ENCODE peak calls at places on chromosomes 7 and 10, in nine cellular contexts. F, J, R, T, A, W, U, M and E are unnamed samples.

GRCh38 chr10:124225468-124226270 is 132.3 kb upstream of the CHST15 start:
- DNase-seq in F (no peak), J (peak; percentile 21), R (peak; percentile 14), T (no peak), A (no peak), W (peak; percentile 35), U (no peak), M (no peak), E (no peak)

GRCh38 chr10:84545651-84546050 is 217.3 kb downstream of the CCSER2 start:
- DNase-seq in F (no peak), J (no peak), R (no peak), T (no peak), A (no peak), W (no peak), U (no peak), M (no peak), E (no peak)

GRCh38 chr7:18638594-18639452 is 143.3 kb downstream of the HDAC9 start:
- DNase-seq in F (no peak), J (no peak), R (no peak), T (no peak), A (peak; percentile 64), W (no peak), U (no peak), M (no peak), E (peak; percentile 85)

GRCh38 chr7:92778972-92779371 is 57.4 kb downstream of the CDK6 start:
- DNase-seq in F (no peak), J (no peak), R (no peak), T (no peak), A (peak; percentile 85), W (peak; percentile 84), U (peak; percentile 63), M (no peak), E (peak; percentile 97)

GRCh38 chr7:1232623-1233327 is at the start of gene UNCX:
- DNase-seq in F (no peak), J (no peak), R (peak; percentile 85), T (peak; percentile 88), A (no peak), W (no peak), U (no peak), M (no peak), E (no peak)

GRCh38 chr10:95560288-95561199 is 627 bp downstream of the SORBS1 start:
- DNase-seq in F (peak; percentile 53), J (peak; percentile 73), R (peak; percentile 88), T (peak; percentile 91), A (peak; percentile 22), W (peak; percentile 65), U (peak; percentile 13), M (peak; percentile 39), E (peak; percentile 61)

GRCh38 chr7:12518920-12519681 is 51.4 kb upstream of the SCIN start:
- DNase-seq in F (no peak), J (no peak), R (peak; percentile 88), T (peak; percentile 52), A (no peak), W (peak; percentile 14), U (no peak), M (no peak), E (peak; percentile 41)

GRCh38 chr10:95741807-95742528 is 14.0 kb upstream of the ENTPD1 start:
- DNase-seq in F (no peak), J (no peak), R (peak; percentile 63), T (no peak), A (peak; percentile 35), W (no peak), U (no peak), M (no peak), E (peak; percentile 91)

GRCh38 chr7:116692599-116693308 is 20.8 kb downstream of the MET start:
- DNase-seq in F (no peak), J (no peak), R (no peak), T (no peak), A (peak; percentile 65), W (peak; percentile 21), U (no peak), M (no peak), E (peak; percentile 48)

GRCh38 chr7:119964640-119965542 is 308.1 kb upstream of the KCND2 start:
- DNase-seq in F (no peak), J (no peak), R (no peak), T (no peak), A (peak; percentile 54), W (peak; percentile 21), U (no peak), M (no peak), E (peak; percentile 37)

GRCh38 chr10:63192826-63193225 is 59.7 kb downstream of the NRBF2 start:
- DNase-seq in F (no peak), J (no peak), R (no peak), T (no peak), A (no peak), W (no peak), U (no peak), M (no peak), E (no peak)

GRCh38 chr10:17989908-17990767 is 38.4 kb downstream of the SLC39A12 start:
- DNase-seq in F (no peak), J (no peak), R (no peak), T (peak; percentile 72), A (peak; percentile 90), W (no peak), U (no peak), M (no peak), E (peak; percentile 81)

GRCh38 chr10:33150904-33151303 is 183.6 kb downstream of the NRP1 start:
- DNase-seq in F (no peak), J (no peak), R (no peak), T (no peak), A (no peak), W (no peak), U (no peak), M (no peak), E (no peak)

GRCh38 chr7:26201261-26202018 is at the start of gene CBX3:
- DNase-seq in F (peak; percentile 94), J (peak; percentile 96), R (peak; percentile 98), T (peak; percentile 97), A (peak; percentile 70), W (peak; percentile 93), U (no peak), M (peak; percentile 91), E (peak; percentile 76)

GRCh38 chr7:26199301-26200112 is 1.0 kb downstream of the HNRNPA2B1 start:
- DNase-seq in F (peak; percentile 70), J (peak; percentile 89), R (no peak), T (no peak), A (peak; percentile 54), W (peak; percentile 45), U (no peak), M (peak; percentile 63), E (no peak)

GRCh38 chr7:26200113-26200443 is 468 bp downstream of the HNRNPA2B1 start:
- DNase-seq in F (peak; percentile 80), J (peak; percentile 81), R (peak; percentile 87), T (peak; percentile 73), A (no peak), W (peak; percentile 58), U (no peak), M (peak; percentile 65), E (no peak)

GRCh38 chr7:26202019-26202985 is 757 bp downstream of the CBX3 start:
- DNase-seq in F (peak; percentile 83), J (peak; percentile 82), R (no peak), T (peak; percentile 83), A (no peak), W (peak; percentile 52), U (no peak), M (peak; percentile 60), E (no peak)

DNA sequence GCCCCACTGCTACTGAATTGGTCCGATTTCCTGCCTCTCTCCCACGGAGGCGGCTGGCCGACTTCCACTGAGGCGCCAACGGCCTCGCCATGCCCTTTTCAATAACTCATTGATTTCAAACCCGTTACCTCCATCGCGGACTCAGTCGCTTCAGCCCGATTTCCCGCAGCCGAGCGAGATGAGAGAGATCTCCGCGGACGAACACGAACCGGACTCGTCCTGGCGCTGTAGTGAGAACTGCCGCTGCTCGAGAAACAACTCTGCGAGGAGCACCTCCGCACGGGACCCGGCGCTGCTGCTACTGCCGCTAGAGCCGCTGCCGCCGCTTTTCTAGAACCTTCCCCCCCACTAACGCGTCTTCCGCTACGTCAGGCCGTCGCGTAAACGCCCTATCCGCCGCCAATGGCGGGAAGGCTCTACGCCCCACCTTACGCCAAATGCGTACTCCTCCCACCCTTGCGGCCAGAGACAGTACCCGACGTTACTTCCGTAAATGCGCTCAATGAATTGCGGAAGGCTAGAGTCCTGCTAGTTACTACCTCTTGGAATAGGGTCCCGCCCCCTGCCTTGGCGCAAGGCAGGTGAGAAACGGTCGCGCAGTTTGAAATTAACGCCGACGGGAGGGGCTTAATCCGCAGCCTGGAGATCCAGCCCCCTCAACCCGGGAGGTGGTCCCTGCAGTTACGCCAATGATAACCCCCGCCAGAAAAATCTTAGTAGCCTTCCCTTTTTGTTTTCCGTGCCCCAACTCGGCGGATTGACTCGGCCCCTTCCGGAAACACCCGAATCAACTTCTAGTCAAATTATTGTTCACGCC is at the start of gene HNRNPA2B1:
- DNase-seq in F (peak; percentile 96), J (peak; percentile 98), R (peak; percentile 98), T (peak; percentile 95), A (peak; percentile 97), W (peak; percentile 99), U (peak; percentile 97), M (peak; percentile 93), E (peak; percentile 99)
- TF ChIP-seq CTCF in F (no peak), J (peak; percentile 7), R (no peak), T (no peak), A (no peak), W (no peak), U (no peak), M (peak; percentile 19), E (no peak)

GRCh38 chr10:88386204-88386877 is 196.8 kb downstream of the RNLS start:
- DNase-seq in F (no peak), J (no peak), R (no peak), T (peak; percentile 2), A (no peak), W (peak; percentile 63), U (no peak), M (no peak), E (peak; percentile 36)
- H3K4me3 ChIP-seq in F (no peak overlapping the region), J (peak overlapping the region; percentile 13), R (peak overlapping the region; percentile 33), T (peak overlapping the region; percentile 61), A (no peak overlapping the region), W (peak overlapping the region; percentile 47), U (no peak overlapping the region), M (peak overlapping the region; percentile 46), E (no peak overlapping the region)

GRCh38 chr10:123043409-123043925 is 34.7 kb downstream of the ACADSB start:
- DNase-seq in F (no peak), J (no peak), R (peak; percentile 87), T (peak; percentile 70), A (peak; percentile 67), W (peak; percentile 65), U (peak; percentile 48), M (no peak), E (peak; percentile 87)
- TF ChIP-seq CTCF in F (no peak), J (peak; percentile 27), R (peak; percentile 89), T (peak; percentile 80), A (peak; percentile 69), W (peak; percentile 81), U (peak; percentile 92), M (peak; percentile 66), E (peak; percentile 97)

DNA sequence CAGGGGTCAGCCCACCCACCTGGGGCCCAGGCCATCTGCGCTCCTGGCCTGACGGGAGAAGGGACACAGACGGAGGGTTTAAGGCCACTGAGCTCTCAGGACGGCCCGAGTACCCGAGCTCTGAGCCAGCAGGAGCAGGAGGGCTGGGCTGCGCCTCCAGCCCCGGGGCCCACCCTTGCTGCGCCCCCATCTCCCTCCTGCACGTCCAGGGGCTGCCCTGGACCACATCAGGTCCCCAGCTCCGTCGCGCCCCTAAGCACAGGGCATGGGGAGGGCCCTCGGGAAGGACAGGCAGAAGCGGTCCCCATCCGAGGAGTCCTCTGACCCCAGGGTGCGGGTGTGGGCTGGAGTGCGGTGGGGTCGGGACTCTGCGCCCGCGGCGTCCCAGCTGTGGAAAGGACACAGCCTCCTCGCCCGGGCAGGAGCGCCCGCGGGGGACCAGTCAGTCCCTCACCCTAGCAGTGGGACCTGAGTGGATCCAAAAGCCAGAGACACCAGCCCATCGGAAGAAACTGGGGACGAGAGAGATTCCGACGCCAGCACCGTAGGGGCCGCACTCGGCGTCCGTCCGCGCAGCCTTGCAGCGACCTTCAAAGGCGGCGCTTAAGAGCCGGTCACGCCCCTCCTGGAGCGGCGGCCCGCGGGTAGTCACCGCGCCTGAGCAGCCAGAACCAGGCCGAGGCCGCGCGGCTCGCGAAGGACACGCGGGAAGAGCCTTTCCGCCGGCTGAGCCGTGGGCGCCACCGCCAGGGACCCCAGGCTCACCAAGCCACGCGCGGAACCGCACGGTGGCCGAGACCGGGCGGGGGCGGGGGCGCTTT is 15.9 kb downstream of the CAMK2B start:
- DNase-seq in F (peak; percentile 74), J (peak; percentile 86), R (peak; percentile 87), T (peak; percentile 95), A (peak; percentile 32), W (peak; percentile 53), U (peak; percentile 15), M (peak; percentile 74), E (peak; percentile 59)
- H3K4me3 ChIP-seq in F (peak overlapping the region; percentile 31), J (peak overlapping the region; percentile 68), R (peak overlapping the region; percentile 29), T (peak overlapping the region; percentile 68), A (peak overlapping the region; percentile 4), W (peak overlapping the region; percentile 56), U (peak overlapping the region; percentile 34), M (peak overlapping the region; percentile 62), E (peak overlapping the region; percentile 48)